ENCODE peak calls at places on chromosomes 3 and 15, in six cellular contexts. One of them, this sample, is unnamed.

GRCh38 chr3:13570391-13571194 is 21.7 kb downstream of the FBLN2 start:
- DNase-seq in activated CD4-positive, alpha-beta T cell treated with anti-CD3 and anti-CD28 coated beads, Interleukin-2, amount 50 U/mL, for 48 hours: no peak
- DNase-seq in kidney epithelial cell: no peak
- DNase-seq in mesendoderm: no peak
- DNase-seq in DMS 273 treated with DMSO at 0.1 percent for 48 hours: no peak
- DNase-seq in EH: no peak
- DNase-seq in this sample: no peak

GRCh38 chr15:41394924-41395323 is 7.4 kb downstream of the NDUFAF1 start:
- DNase-seq in activated CD4-positive, alpha-beta T cell treated with anti-CD3 and anti-CD28 coated beads, Interleukin-2, amount 50 U/mL, for 48 hours: no peak
- DNase-seq in kidney epithelial cell: no peak
- DNase-seq in mesendoderm: no peak
- DNase-seq in DMS 273 treated with DMSO at 0.1 percent for 48 hours: no peak
- DNase-seq in EH: no peak
- DNase-seq in this sample: no peak

GRCh38 chr3:63964287-63965073 is 52.3 kb upstream of the SCAANT1 start:
- DNase-seq in activated CD4-positive, alpha-beta T cell treated with anti-CD3 and anti-CD28 coated beads, Interleukin-2, amount 50 U/mL, for 48 hours: no peak
- DNase-seq in kidney epithelial cell: no peak
- DNase-seq in mesendoderm: peak
- DNase-seq in DMS 273 treated with DMSO at 0.1 percent for 48 hours: no peak
- DNase-seq in EH: no peak
- DNase-seq in this sample: no peak

GRCh38 chr3:110656394-110656793 is 415.2 kb upstream of the NECTIN3 start:
- DNase-seq in activated CD4-positive, alpha-beta T cell treated with anti-CD3 and anti-CD28 coated beads, Interleukin-2, amount 50 U/mL, for 48 hours: no peak
- DNase-seq in kidney epithelial cell: no peak
- DNase-seq in mesendoderm: peak
- DNase-seq in DMS 273 treated with DMSO at 0.1 percent for 48 hours: no peak
- DNase-seq in EH: no peak
- DNase-seq in this sample: no peak

GRCh38 chr3:120425877-120426276 is 24.9 kb downstream of the FSTL1 start:
- DNase-seq in activated CD4-positive, alpha-beta T cell treated with anti-CD3 and anti-CD28 coated beads, Interleukin-2, amount 50 U/mL, for 48 hours: no peak
- DNase-seq in kidney epithelial cell: no peak
- DNase-seq in mesendoderm: no peak
- DNase-seq in DMS 273 treated with DMSO at 0.1 percent for 48 hours: no peak
- DNase-seq in EH: peak
- DNase-seq in this sample: peak

GRCh38 chr3:11591401-11592266 is 52.1 kb downstream of the VGLL4 start:
- DNase-seq in activated CD4-positive, alpha-beta T cell treated with anti-CD3 and anti-CD28 coated beads, Interleukin-2, amount 50 U/mL, for 48 hours: no peak
- DNase-seq in kidney epithelial cell: peak
- DNase-seq in mesendoderm: peak
- DNase-seq in DMS 273 treated with DMSO at 0.1 percent for 48 hours: no peak
- DNase-seq in EH: peak
- DNase-seq in this sample: peak

GRCh38 chr15:49707598-49707997 is 86.8 kb downstream of the DTWD1 start:
- DNase-seq in activated CD4-positive, alpha-beta T cell treated with anti-CD3 and anti-CD28 coated beads, Interleukin-2, amount 50 U/mL, for 48 hours: no peak
- DNase-seq in kidney epithelial cell: no peak
- DNase-seq in mesendoderm: no peak
- DNase-seq in DMS 273 treated with DMSO at 0.1 percent for 48 hours: no peak
- DNase-seq in EH: no peak
- DNase-seq in this sample: no peak

GRCh38 chr15:81043568-81044301 is 43.0 kb downstream of the TLNRD1 start:
- DNase-seq in activated CD4-positive, alpha-beta T cell treated with anti-CD3 and anti-CD28 coated beads, Interleukin-2, amount 50 U/mL, for 48 hours: no peak
- DNase-seq in kidney epithelial cell: no peak
- DNase-seq in mesendoderm: no peak
- DNase-seq in DMS 273 treated with DMSO at 0.1 percent for 48 hours: no peak
- DNase-seq in EH: no peak
- DNase-seq in this sample: no peak

GRCh38 chr3:109921509-109921908 is 584.2 kb upstream of the DPPA4 start:
- DNase-seq in activated CD4-positive, alpha-beta T cell treated with anti-CD3 and anti-CD28 coated beads, Interleukin-2, amount 50 U/mL, for 48 hours: no peak
- DNase-seq in kidney epithelial cell: no peak
- DNase-seq in mesendoderm: no peak
- DNase-seq in DMS 273 treated with DMSO at 0.1 percent for 48 hours: no peak
- DNase-seq in EH: no peak
- DNase-seq in this sample: no peak

GRCh38 chr15:45181491-45182285 is 6.1 kb downstream of the SHF start:
- DNase-seq in activated CD4-positive, alpha-beta T cell treated with anti-CD3 and anti-CD28 coated beads, Interleukin-2, amount 50 U/mL, for 48 hours: no peak
- DNase-seq in kidney epithelial cell: no peak
- DNase-seq in mesendoderm: no peak
- DNase-seq in DMS 273 treated with DMSO at 0.1 percent for 48 hours: peak
- DNase-seq in EH: peak
- DNase-seq in this sample: no peak

GRCh38 chr3:64398431-64398830 is 173.2 kb upstream of the PRICKLE2 start:
- DNase-seq in activated CD4-positive, alpha-beta T cell treated with anti-CD3 and anti-CD28 coated beads, Interleukin-2, amount 50 U/mL, for 48 hours: no peak
- DNase-seq in kidney epithelial cell: no peak
- DNase-seq in mesendoderm: no peak
- DNase-seq in DMS 273 treated with DMSO at 0.1 percent for 48 hours: no peak
- DNase-seq in EH: peak
- DNase-seq in this sample: peak

GRCh38 chr3:181728470-181728869 is 16.7 kb downstream of the SOX2 start:
- DNase-seq in activated CD4-positive, alpha-beta T cell treated with anti-CD3 and anti-CD28 coated beads, Interleukin-2, amount 50 U/mL, for 48 hours: no peak
- DNase-seq in kidney epithelial cell: no peak
- DNase-seq in mesendoderm: no peak
- DNase-seq in DMS 273 treated with DMSO at 0.1 percent for 48 hours: no peak
- DNase-seq in EH: no peak
- DNase-seq in this sample: no peak

GRCh38 chr15:59062985-59063384 is 42.0 kb upstream of the CCNB2 start:
- DNase-seq in activated CD4-positive, alpha-beta T cell treated with anti-CD3 and anti-CD28 coated beads, Interleukin-2, amount 50 U/mL, for 48 hours: no peak
- DNase-seq in kidney epithelial cell: no peak
- DNase-seq in mesendoderm: no peak
- DNase-seq in DMS 273 treated with DMSO at 0.1 percent for 48 hours: no peak
- DNase-seq in EH: no peak
- DNase-seq in this sample: peak

GRCh38 chr3:179449621-179450020 is 1.6 kb downstream of the GNB4 start:
- DNase-seq in activated CD4-positive, alpha-beta T cell treated with anti-CD3 and anti-CD28 coated beads, Interleukin-2, amount 50 U/mL, for 48 hours: no peak
- DNase-seq in kidney epithelial cell: no peak
- DNase-seq in mesendoderm: no peak
- DNase-seq in DMS 273 treated with DMSO at 0.1 percent for 48 hours: no peak
- DNase-seq in EH: peak
- DNase-seq in this sample: peak

GRCh38 chr3:187722206-187722612 is 19.9 kb upstream of the RTP2 start:
- DNase-seq in activated CD4-positive, alpha-beta T cell treated with anti-CD3 and anti-CD28 coated beads, Interleukin-2, amount 50 U/mL, for 48 hours: no peak
- DNase-seq in kidney epithelial cell: no peak
- DNase-seq in mesendoderm: peak
- DNase-seq in DMS 273 treated with DMSO at 0.1 percent for 48 hours: no peak
- DNase-seq in EH: no peak
- DNase-seq in this sample: no peak

GRCh38 chr3:124250053-124250452 is 258.1 kb upstream of the ROPN1 start:
- DNase-seq in activated CD4-positive, alpha-beta T cell treated with anti-CD3 and anti-CD28 coated beads, Interleukin-2, amount 50 U/mL, for 48 hours: no peak
- DNase-seq in kidney epithelial cell: no peak
- DNase-seq in mesendoderm: no peak
- DNase-seq in DMS 273 treated with DMSO at 0.1 percent for 48 hours: no peak
- DNase-seq in EH: peak
- DNase-seq in this sample: no peak

GRCh38 chr3:169041677-169042171 is 621.8 kb downstream of the MECOM start:
- DNase-seq in activated CD4-positive, alpha-beta T cell treated with anti-CD3 and anti-CD28 coated beads, Interleukin-2, amount 50 U/mL, for 48 hours: no peak
- DNase-seq in kidney epithelial cell: peak
- DNase-seq in mesendoderm: peak
- DNase-seq in DMS 273 treated with DMSO at 0.1 percent for 48 hours: peak
- DNase-seq in EH: peak
- DNase-seq in this sample: peak

GRCh38 chr3:34305266-34305665 is 506.8 kb downstream of the PDCD6IP start:
- DNase-seq in activated CD4-positive, alpha-beta T cell treated with anti-CD3 and anti-CD28 coated beads, Interleukin-2, amount 50 U/mL, for 48 hours: no peak
- DNase-seq in kidney epithelial cell: peak
- DNase-seq in mesendoderm: peak
- DNase-seq in DMS 273 treated with DMSO at 0.1 percent for 48 hours: no peak
- DNase-seq in EH: no peak
- DNase-seq in this sample: no peak

This sample was measured in fibroblast of the aortic adventitia.